ENCODE peak calls at places on chromosomes 12 and 14, in four cellular contexts. B, P, S and H are unnamed samples.

GRCh38 chr12:2195085-2195484 is 142.3 kb downstream of the CACNA1C start:
- DNase-seq in B (no peak), P (no peak), S (no peak), H (no peak)

GRCh38 chr12:106149096-106149784 is 10.5 kb upstream of the NUAK1 start:
- DNase-seq in B (peak; percentile 69), P (peak; percentile 47), S (peak; percentile 57), H (no peak)

GRCh38 chr12:101859664-101860607 is 17.4 kb upstream of the DRAM1 start:
- DNase-seq in B (no peak), P (no peak), S (no peak), H (no peak)

GRCh38 chr12:43104524-43104923 is 447.5 kb downstream of the ADAMTS20 start:
- DNase-seq in B (no peak), P (no peak), S (no peak), H (peak; percentile 13)

GRCh38 chr14:85280074-85280473 is 249.9 kb upstream of the FLRT2 start:
- DNase-seq in B (no peak), P (no peak), S (no peak), H (no peak)

GRCh38 chr12:124829008-124829707 is 34.5 kb downstream of the SCARB1 start:
- DNase-seq in B (no peak), P (no peak), S (peak; percentile 86), H (peak; percentile 69)

GRCh38 chr12:30026621-30027234 is 243.0 kb upstream of the TMTC1 start:
- DNase-seq in B (no peak), P (no peak), S (no peak), H (peak; percentile 52)

GRCh38 chr12:113854385-113855136 is 111.6 kb downstream of the RBM19 start:
- DNase-seq in B (no peak), P (no peak), S (no peak), H (no peak)

GRCh38 chr12:59626382-59626781 is 30.6 kb downstream of the SLC16A7 start:
- DNase-seq in B (no peak), P (no peak), S (no peak), H (peak; percentile 14)

GRCh38 chr14:40889126-40889525 is 717.5 kb upstream of the LRFN5 start:
- DNase-seq in B (no peak), P (no peak), S (no peak), H (no peak)

GRCh38 chr12:110826592-110827200 is 20.1 kb upstream of the CCDC63 start:
- DNase-seq in B (peak; percentile 96), P (peak; percentile 58), S (peak; percentile 82), H (peak; percentile 80)

GRCh38 chr14:49512147-49512551 is 74.0 kb downstream of the RPS29 start:
- DNase-seq in B (no peak), P (no peak), S (no peak), H (peak; percentile 83)

GRCh38 chr14:36655963-36656768 is 5.5 kb upstream of the PAX9 start:
- DNase-seq in B (peak; percentile 91), P (peak; percentile 39), S (peak; percentile 71), H (no peak)

GRCh38 chr14:65360144-65360784 is 52.3 kb upstream of the FUT8 start:
- DNase-seq in B (no peak), P (no peak), S (no peak), H (no peak)

GRCh38 chr14:75452900-75453816 is 25.3 kb downstream of the JDP2 start:
- DNase-seq in B (peak; percentile 97), P (peak; percentile 50), S (peak; percentile 88), H (peak; percentile 60)

GRCh38 chr14:56741325-56741724 is 69.0 kb downstream of the OTX2 start:
- DNase-seq in B (no peak), P (no peak), S (no peak), H (no peak)

GRCh38 chr12:78802593-78802992 is 62.0 kb upstream of the SYT1 start:
- DNase-seq in B (peak; percentile 8), P (no peak), S (no peak), H (peak; percentile 69)

GRCh38 chr12:93015970-93016751 is 87.1 kb upstream of the EEA1 start:
- DNase-seq in B (no peak), P (peak; percentile 32), S (peak; percentile 78), H (no peak)

GRCh38 chr12:41288188-41288811 is 100.2 kb downstream of the PDZRN4 start:
- DNase-seq in B (no peak), P (no peak), S (no peak), H (no peak)

GRCh38 chr12:51917746-51918453 is 10.6 kb downstream of the ACVRL1 start:
- DNase-seq in B (no peak), P (no peak), S (no peak), H (no peak)

GRCh38 chr14:20836668-20837338 is 34.2 kb upstream of the RNASE1 start:
- DNase-seq in B (peak; percentile 85), P (peak; percentile 54), S (peak; percentile 56), H (no peak)

GRCh38 chr12:66152732-66153131 is 17.1 kb downstream of the TMBIM4 start:
- DNase-seq in B (no peak), P (no peak), S (no peak), H (no peak)

GRCh38 chr12:91617830-91618229 is 435.2 kb upstream of the DCN start:
- DNase-seq in B (no peak), P (no peak), S (no peak), H (no peak)

GRCh38 chr14:81831128-81831815 is 297.6 kb upstream of the SEL1L start:
- DNase-seq in B (peak; percentile 6), P (peak; percentile 37), S (peak; percentile 1), H (peak; percentile 23)

GRCh38 chr12:9331218-9331626 is 123.0 kb upstream of the PZP start:
- DNase-seq in B (peak; percentile 82), P (peak; percentile 79), S (peak; percentile 80), H (peak; percentile 31)

GRCh38 chr12:38850463-38850862 is 54.9 kb downstream of the CPNE8 start:
- DNase-seq in B (no peak), P (no peak), S (no peak), H (no peak)

GRCh38 chr12:54958048-54958658 is 26.4 kb downstream of the TESPA1 start:
- DNase-seq in B (peak; percentile 75), P (peak; percentile 62), S (peak; percentile 60), H (peak; percentile 17)

GRCh38 chr14:39673141-39674133 is 241.2 kb upstream of the FBXO33 start:
- DNase-seq in B (peak; percentile 50), P (no peak), S (no peak), H (no peak)

GRCh38 chr12:57487597-57488396 is at the start of gene MARS1:
- DNase-seq in B (peak; percentile 99), P (peak; percentile 95), S (peak; percentile 94), H (peak; percentile 96)

GRCh38 chr14:99574099-99574880 is 29.7 kb downstream of the CCDC85C start:
- DNase-seq in B (peak; percentile 84), P (peak; percentile 81), S (peak; percentile 77), H (peak; percentile 81)

GRCh38 chr12:52280319-52280795 is 5.9 kb downstream of the KRT86 start:
- DNase-seq in B (no peak), P (peak; percentile 80), S (peak; percentile 76), H (peak; percentile 97)

GRCh38 chr12:57181561-57182155 is 34.2 kb upstream of the LRP1-AS start:
- DNase-seq in B (no peak), P (no peak), S (no peak), H (no peak)

GRCh38 chr14:81095539-81095938 is 125.2 kb downstream of the GTF2A1 start:
- DNase-seq in B (no peak), P (no peak), S (no peak), H (no peak)

GRCh38 chr14:22653012-22653621 is 9.0 kb upstream of the OR6J1 start:
- DNase-seq in B (peak; percentile 93), P (peak; percentile 82), S (peak; percentile 86), H (peak; percentile 49)

GRCh38 chr12:50740307-50740706 is 23.6 kb upstream of the ATF1 start:
- DNase-seq in B (no peak), P (no peak), S (no peak), H (no peak)

GRCh38 chr12:16586350-16587109 is 19.4 kb downstream of the LMO3 start:
- DNase-seq in B (no peak), P (peak; percentile 45), S (no peak), H (peak; percentile 71)
- H3K4me3 ChIP-seq in B (no peak overlapping the region), P (no peak overlapping the region), S (no peak overlapping the region), H (no peak overlapping the region)

DNA sequence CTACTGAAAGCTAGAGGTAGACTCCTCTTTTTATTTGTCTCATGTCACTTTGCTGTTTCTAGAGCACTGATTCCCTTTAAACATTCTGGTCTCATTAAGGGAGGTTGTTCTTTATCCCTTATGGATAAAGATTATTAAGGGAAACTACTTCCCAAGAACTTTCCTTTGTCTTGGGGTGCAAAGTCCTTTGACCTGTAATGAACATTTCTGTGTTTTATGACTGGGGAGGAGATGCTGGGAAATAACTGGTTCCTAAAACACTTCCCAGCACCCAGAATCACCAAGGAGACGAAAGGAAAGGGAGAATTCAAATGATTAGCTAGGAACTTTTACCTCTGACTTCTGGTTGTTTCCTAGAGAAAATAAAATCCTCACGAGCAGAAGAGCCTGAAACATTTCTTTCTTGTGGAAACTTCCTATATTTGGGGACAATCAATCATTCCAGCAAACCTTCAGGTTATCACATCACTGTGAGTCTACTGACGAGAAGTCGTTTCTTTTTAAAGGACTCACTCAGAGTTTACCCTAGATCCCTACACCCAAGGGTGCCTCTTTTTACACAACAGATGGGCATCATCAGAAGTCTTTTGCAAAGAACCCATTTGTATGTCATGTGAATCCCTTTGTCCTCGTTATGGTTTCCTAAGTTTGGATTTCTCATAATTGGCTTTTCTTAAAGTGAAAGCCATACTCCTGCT is 63.4 kb upstream of the ACTN1 start:
- DNase-seq in B (no peak), P (no peak), S (no peak), H (no peak)
- H3K4me3 ChIP-seq in B (no peak overlapping the region), P (no peak overlapping the region), S (no peak overlapping the region), H (no peak overlapping the region)

GRCh38 chr12:75390899-75391538 is at the start of gene GLIPR1L2:
- DNase-seq in B (peak; percentile 97), P (peak; percentile 97), S (peak; percentile 89), H (peak; percentile 99)
- H3K4me3 ChIP-seq in B (peak within 1 kb of the TSS; percentile 56), P (peak within 1 kb of the TSS; percentile 24), S (peak within 1 kb of the TSS; percentile 52), H (peak within 1 kb of the TSS; percentile 54)

GRCh38 chr14:68574461-68574860 is 218.4 kb downstream of the ZFP36L1 start:
- DNase-seq in B (no peak), P (no peak), S (no peak), H (no peak)
- H3K4me3 ChIP-seq in B (no peak overlapping the region), P (no peak overlapping the region), S (no peak overlapping the region), H (no peak overlapping the region)

GRCh38 chr12:11553871-11554533 is 95.5 kb upstream of the ETV6 start:
- DNase-seq in B (peak; percentile 88), P (peak; percentile 50), S (peak; percentile 70), H (peak; percentile 47)

GRCh38 chr12:11555743-11556625 is 93.5 kb upstream of the ETV6 start:
- DNase-seq in B (no peak), P (peak; percentile 16), S (no peak), H (no peak)

GRCh38 chr12:11559941-11560340 is 89.5 kb upstream of the ETV6 start:
- DNase-seq in B (no peak), P (no peak), S (no peak), H (no peak)

GRCh38 chr12:11555195-11555594 is 94.3 kb upstream of the ETV6 start:
- DNase-seq in B (no peak), P (no peak), S (no peak), H (no peak)
- H3K4me3 ChIP-seq in B (no peak overlapping the region), P (no peak overlapping the region), S (no peak overlapping the region), H (no peak overlapping the region)